ENCODE peak calls at places on chromosomes 2 and 18, in five cellular contexts. One of them, this sample, is unnamed.
A peak's percentile ranks its signal among the peaks of the same experiment; 100 is the strongest.

GRCh38 chr2:127066942-127067341 is 40.0 kb downstream of the BIN1 start:
- DNase-seq in H1: no peak
- DNase-seq in GM12878: no peak
- DNase-seq in HepG2: no peak
- DNase-seq in K562: no peak
- DNase-seq in this sample: no peak

GRCh38 chr2:20561703-20562454 is 89.0 kb downstream of the HS1BP3 start:
- DNase-seq in H1: no peak
- DNase-seq in GM12878: no peak
- DNase-seq in HepG2: no peak
- DNase-seq in K562: peak; percentile 46
- DNase-seq in this sample: no peak

GRCh38 chr2:161199885-161200284 is 39.7 kb downstream of the TANK start:
- DNase-seq in H1: no peak
- DNase-seq in GM12878: no peak
- DNase-seq in HepG2: no peak
- DNase-seq in K562: no peak
- DNase-seq in this sample: no peak

GRCh38 chr2:8090748-8091700 is 590.8 kb upstream of the ID2 start:
- DNase-seq in H1: no peak
- DNase-seq in GM12878: peak; percentile 11
- DNase-seq in HepG2: peak; percentile 99
- DNase-seq in K562: no peak
- DNase-seq in this sample: peak; percentile 54

GRCh38 chr2:164504253-164504652 is 117.0 kb downstream of the GRB14 start:
- DNase-seq in H1: peak; percentile 55
- DNase-seq in GM12878: no peak
- DNase-seq in HepG2: peak; percentile 59
- DNase-seq in K562: no peak
- DNase-seq in this sample: no peak

GRCh38 chr2:205776139-205776538 is 93.8 kb downstream of the NRP2 start:
- DNase-seq in H1: peak; percentile 96
- DNase-seq in GM12878: no peak
- DNase-seq in HepG2: peak; percentile 62
- DNase-seq in K562: peak; percentile 66
- DNase-seq in this sample: peak; percentile 55

GRCh38 chr18:59751186-59751585 is 54.0 kb upstream of the CCBE1 start:
- DNase-seq in H1: no peak
- DNase-seq in GM12878: no peak
- DNase-seq in HepG2: no peak
- DNase-seq in K562: no peak
- DNase-seq in this sample: no peak

GRCh38 chr2:20404950-20405349 is 41.9 kb upstream of the RHOB start:
- DNase-seq in H1: no peak
- DNase-seq in GM12878: no peak
- DNase-seq in HepG2: no peak
- DNase-seq in K562: no peak
- DNase-seq in this sample: no peak

GRCh38 chr18:75455249-75456183 is 28.0 kb upstream of the SMIM21 start:
- DNase-seq in H1: peak; percentile 69
- DNase-seq in GM12878: no peak
- DNase-seq in HepG2: no peak
- DNase-seq in K562: no peak
- DNase-seq in this sample: no peak

GRCh38 chr2:196962325-196962724 is 35.8 kb upstream of the PGAP1 start:
- DNase-seq in H1: no peak
- DNase-seq in GM12878: no peak
- DNase-seq in HepG2: no peak
- DNase-seq in K562: no peak
- DNase-seq in this sample: no peak

GRCh38 chr2:16487686-16488085 is 177.9 kb downstream of the CYRIA start:
- DNase-seq in H1: no peak
- DNase-seq in GM12878: no peak
- DNase-seq in HepG2: peak; percentile 34
- DNase-seq in K562: no peak
- DNase-seq in this sample: no peak
- TF ChIP-seq SP1 in H1: no peak
- TF ChIP-seq SP1 in GM12878: no peak
- TF ChIP-seq SP1 in HepG2: no peak
- TF ChIP-seq SP1 in K562: no peak
- TF ChIP-seq SP1 in this sample: no peak

GRCh38 chr2:101173707-101174295 is 22.6 kb upstream of the TBC1D8 start:
- DNase-seq in H1: no peak
- DNase-seq in GM12878: peak; percentile 15
- DNase-seq in HepG2: no peak
- DNase-seq in K562: no peak
- DNase-seq in this sample: no peak
- TF ChIP-seq ZNF274 in H1: no peak
- TF ChIP-seq ZNF274 in GM12878: no peak
- TF ChIP-seq ZNF274 in HepG2: no peak
- TF ChIP-seq ZNF274 in K562: no peak
- TF ChIP-seq ZNF274 in this sample: no peak

GRCh38 chr18:48263913-48264506 is 145.2 kb downstream of the ZBTB7C start:
- DNase-seq in H1: no peak
- DNase-seq in GM12878: no peak
- DNase-seq in HepG2: no peak
- DNase-seq in K562: no peak
- DNase-seq in this sample: no peak

GRCh38 chr18:48263421-48263820 is 145.8 kb downstream of the ZBTB7C start:
- DNase-seq in H1: no peak
- DNase-seq in GM12878: no peak
- DNase-seq in HepG2: no peak
- DNase-seq in K562: no peak
- DNase-seq in this sample: no peak

GRCh38 chr18:48265328-48265727 is 143.9 kb downstream of the ZBTB7C start:
- DNase-seq in H1: no peak
- DNase-seq in GM12878: no peak
- DNase-seq in HepG2: no peak
- DNase-seq in K562: no peak
- DNase-seq in this sample: no peak

GRCh38 chr18:48260237-48260636 is 148.9 kb downstream of the ZBTB7C start:
- DNase-seq in H1: no peak
- DNase-seq in GM12878: no peak
- DNase-seq in HepG2: no peak
- DNase-seq in K562: no peak
- DNase-seq in this sample: no peak

GRCh38 chr18:48264508-48264907 is 144.7 kb downstream of the ZBTB7C start:
- DNase-seq in H1: no peak
- DNase-seq in GM12878: no peak
- DNase-seq in HepG2: no peak
- DNase-seq in K562: no peak
- DNase-seq in this sample: no peak
- TF ChIP-seq SP1 in H1: no peak
- TF ChIP-seq SP1 in GM12878: no peak
- TF ChIP-seq SP1 in HepG2: no peak
- TF ChIP-seq SP1 in K562: no peak
- TF ChIP-seq SP1 in this sample: no peak

DNA sequence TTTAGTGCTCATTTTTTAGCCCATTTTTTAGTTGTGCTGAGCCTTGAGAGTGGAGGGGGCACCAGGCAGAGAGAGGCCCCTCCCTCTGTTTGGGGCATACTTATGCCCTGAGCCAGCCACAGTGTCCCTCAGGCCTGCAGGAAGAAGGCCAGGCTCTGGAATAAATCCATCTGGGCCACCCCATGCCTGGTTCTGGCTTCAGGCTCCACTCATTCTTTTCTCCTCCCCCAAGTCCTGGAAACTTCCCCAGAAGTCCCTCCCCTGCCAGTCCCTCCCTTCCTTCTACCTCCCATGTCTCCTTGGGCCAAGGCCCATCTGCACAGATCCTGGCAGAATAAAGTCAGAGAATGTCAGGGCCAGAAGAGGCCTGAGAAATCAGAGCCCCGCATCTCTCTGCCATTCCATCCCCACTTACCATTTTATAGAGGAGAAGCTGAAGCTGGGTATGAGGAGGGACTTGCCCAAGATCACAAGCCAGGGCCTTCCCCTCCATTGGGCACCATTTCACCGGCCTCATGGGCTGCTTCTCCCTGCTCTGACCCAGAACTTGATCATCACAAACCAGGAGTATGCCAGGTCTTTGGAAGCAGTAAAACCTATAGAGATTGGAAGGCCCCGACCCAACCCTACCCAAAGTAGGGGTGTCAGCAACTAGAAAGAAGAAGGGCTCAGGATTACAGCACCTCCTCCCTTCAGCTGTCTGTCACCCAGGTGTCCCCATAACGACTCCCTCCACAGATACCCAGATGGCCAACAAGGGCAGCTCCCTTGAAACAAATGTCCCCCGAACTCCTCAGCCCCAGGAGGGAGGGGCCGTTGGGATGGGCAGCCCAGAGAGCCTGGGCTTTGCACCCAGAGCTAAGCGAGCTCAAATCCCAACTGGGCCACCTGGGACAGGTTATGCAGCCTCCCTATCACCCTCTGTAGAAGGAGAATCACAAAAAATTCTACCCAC is 108.4 kb downstream of the POLR1A start:
- DNase-seq in H1: no peak
- DNase-seq in GM12878: no peak
- DNase-seq in HepG2: no peak
- DNase-seq in K562: peak; percentile 40
- DNase-seq in this sample: no peak
- TF ChIP-seq ZNF274 in H1: no peak
- TF ChIP-seq ZNF274 in GM12878: no peak
- TF ChIP-seq ZNF274 in HepG2: no peak
- TF ChIP-seq ZNF274 in K562: no peak
- TF ChIP-seq ZNF274 in this sample: no peak